ENCODE peak calls at places on chromosomes 7 and 10, in six cellular contexts. One of them, this sample, is unnamed.
A peak's percentile ranks its signal among the peaks of the same experiment; 100 is the strongest.

GRCh38 chr10:86344714-86345161 is 21.9 kb downstream of the GRID1 start:
- DNase-seq in colonic mucosa: no peak
- DNase-seq in IMR-90: no peak
- DNase-seq in transverse colon: no peak
- DNase-seq in Panc1: no peak
- DNase-seq in brain microvascular endothelial cell: no peak
- DNase-seq in this sample: no peak

GRCh38 chr10:69506834-69507643 is 55.8 kb downstream of the TSPAN15 start:
- DNase-seq in Panc1: no peak
- DNase-seq in IMR-90: no peak
- DNase-seq in colonic mucosa: peak; percentile 45
- DNase-seq in transverse colon: no peak
- DNase-seq in brain microvascular endothelial cell: no peak
- DNase-seq in this sample: no peak

GRCh38 chr7:157077986-157078644 is 60.6 kb upstream of the UBE3C start:
- DNase-seq in Panc1: no peak
- DNase-seq in IMR-90: no peak
- DNase-seq in colonic mucosa: no peak
- DNase-seq in transverse colon: no peak
- DNase-seq in brain microvascular endothelial cell: peak; percentile 6
- DNase-seq in this sample: no peak

GRCh38 chr7:31741852-31742251 is 54.8 kb downstream of the PPP1R17 start:
- DNase-seq in transverse colon: no peak
- DNase-seq in Panc1: no peak
- DNase-seq in brain microvascular endothelial cell: no peak
- DNase-seq in colonic mucosa: no peak
- DNase-seq in IMR-90: no peak
- DNase-seq in this sample: no peak

GRCh38 chr7:128763541-128763940 is 12.1 kb downstream of the OPN1SW start:
- DNase-seq in IMR-90: no peak
- DNase-seq in Panc1: no peak
- DNase-seq in colonic mucosa: no peak
- DNase-seq in transverse colon: no peak
- DNase-seq in brain microvascular endothelial cell: no peak
- DNase-seq in this sample: peak; percentile 77

GRCh38 chr10:4763960-4764428 is 62.0 kb upstream of the AKR1E2 start:
- DNase-seq in brain microvascular endothelial cell: no peak
- DNase-seq in Panc1: peak; percentile 46
- DNase-seq in colonic mucosa: no peak
- DNase-seq in transverse colon: no peak
- DNase-seq in IMR-90: peak; percentile 87
- DNase-seq in this sample: no peak

GRCh38 chr7:2388637-2388954 is 14.8 kb upstream of the CHST12 start:
- DNase-seq in transverse colon: no peak
- DNase-seq in colonic mucosa: no peak
- DNase-seq in Panc1: no peak
- DNase-seq in IMR-90: no peak
- DNase-seq in brain microvascular endothelial cell: no peak
- DNase-seq in this sample: no peak

GRCh38 chr7:99504281-99504602 is 220 bp upstream of the ZKSCAN5 start:
- DNase-seq in Panc1: no peak
- DNase-seq in colonic mucosa: no peak
- DNase-seq in transverse colon: no peak
- DNase-seq in IMR-90: no peak
- DNase-seq in brain microvascular endothelial cell: peak; percentile 98
- DNase-seq in this sample: no peak

GRCh38 chr10:47456096-47456485 is 27.8 kb downstream of the ANXA8 start:
- DNase-seq in transverse colon: no peak
- DNase-seq in IMR-90: no peak
- DNase-seq in brain microvascular endothelial cell: no peak
- DNase-seq in colonic mucosa: no peak
- DNase-seq in Panc1: no peak
- DNase-seq in this sample: no peak

GRCh38 chr7:121294448-121294992 is 34.3 kb upstream of the WNT16 start:
- DNase-seq in Panc1: no peak
- DNase-seq in brain microvascular endothelial cell: no peak
- DNase-seq in colonic mucosa: no peak
- DNase-seq in IMR-90: no peak
- DNase-seq in transverse colon: no peak
- DNase-seq in this sample: no peak

GRCh38 chr7:84336303-84336702 is 141.7 kb upstream of the SEMA3A start:
- DNase-seq in IMR-90: peak; percentile 88
- DNase-seq in transverse colon: no peak
- DNase-seq in colonic mucosa: no peak
- DNase-seq in brain microvascular endothelial cell: peak; percentile 91
- DNase-seq in Panc1: no peak
- DNase-seq in this sample: no peak

GRCh38 chr10:944034-944831 is 12.7 kb upstream of the LARP4B start:
- DNase-seq in IMR-90: peak; percentile 25
- DNase-seq in brain microvascular endothelial cell: peak; percentile 48
- DNase-seq in transverse colon: peak; percentile 53
- DNase-seq in Panc1: no peak
- DNase-seq in colonic mucosa: no peak
- DNase-seq in this sample: peak; percentile 14

GRCh38 chr10:36188461-36188860 is 546.4 kb upstream of the FZD8 start:
- DNase-seq in colonic mucosa: no peak
- DNase-seq in IMR-90: no peak
- DNase-seq in brain microvascular endothelial cell: no peak
- DNase-seq in transverse colon: no peak
- DNase-seq in Panc1: no peak
- DNase-seq in this sample: no peak

GRCh38 chr10:27710009-27710408 is 35.6 kb downstream of the MKX start:
- DNase-seq in transverse colon: no peak
- DNase-seq in IMR-90: no peak
- DNase-seq in Panc1: no peak
- DNase-seq in brain microvascular endothelial cell: no peak
- DNase-seq in colonic mucosa: no peak
- DNase-seq in this sample: no peak

GRCh38 chr10:44950326-44951225 is 9.0 kb upstream of the RASSF4 start:
- DNase-seq in Panc1: no peak
- DNase-seq in brain microvascular endothelial cell: no peak
- DNase-seq in colonic mucosa: peak; percentile 11
- DNase-seq in IMR-90: no peak
- DNase-seq in transverse colon: no peak
- DNase-seq in this sample: no peak

GRCh38 chr7:26480166-26480565 is 188.5 kb downstream of the SNX10 start:
- DNase-seq in Panc1: no peak
- DNase-seq in colonic mucosa: no peak
- DNase-seq in transverse colon: no peak
- DNase-seq in brain microvascular endothelial cell: no peak
- DNase-seq in IMR-90: no peak
- DNase-seq in this sample: no peak

GRCh38 chr10:13117842-13118783 is 18.1 kb downstream of the OPTN start:
- DNase-seq in Panc1: no peak
- DNase-seq in transverse colon: no peak
- DNase-seq in brain microvascular endothelial cell: no peak
- DNase-seq in colonic mucosa: no peak
- DNase-seq in IMR-90: no peak
- DNase-seq in this sample: no peak

GRCh38 chr10:83229991-83230390 is 909.3 kb upstream of the GHITM start:
- DNase-seq in transverse colon: no peak
- DNase-seq in IMR-90: no peak
- DNase-seq in brain microvascular endothelial cell: no peak
- DNase-seq in Panc1: no peak
- DNase-seq in colonic mucosa: no peak
- DNase-seq in this sample: no peak

DNA sequence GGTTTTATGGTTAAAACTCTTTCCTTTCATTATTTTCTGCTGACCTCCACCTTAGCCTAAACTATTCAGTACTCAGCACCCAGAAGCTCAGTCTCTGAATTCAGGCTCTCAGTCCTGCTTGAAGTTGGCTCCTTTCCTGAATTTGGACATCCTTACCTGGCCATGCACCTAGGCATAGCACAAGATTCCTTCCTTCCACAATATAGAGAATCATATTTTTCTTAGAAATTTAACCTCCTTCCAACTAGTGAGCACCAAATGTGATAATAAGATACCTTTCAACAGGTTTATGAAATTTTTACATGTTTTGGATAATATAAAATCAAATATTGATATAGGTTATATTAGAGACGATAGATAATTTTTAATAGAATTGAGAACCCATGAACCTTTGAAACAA is 905.6 kb upstream of the GHITM start:
- DNase-seq in brain microvascular endothelial cell: no peak
- DNase-seq in Panc1: no peak
- DNase-seq in IMR-90: no peak
- DNase-seq in colonic mucosa: no peak
- DNase-seq in transverse colon: no peak
- DNase-seq in this sample: no peak
- H3K36me3 ChIP-seq in brain microvascular endothelial cell: no peaks in the 10 kb centered on the region
- H3K36me3 ChIP-seq in Panc1: no peaks in the 10 kb centered on the region
- H3K36me3 ChIP-seq in IMR-90: no peaks in the 10 kb centered on the region
- H3K36me3 ChIP-seq in colonic mucosa: no peaks in the 10 kb centered on the region
- H3K36me3 ChIP-seq in transverse colon: no peaks in the 10 kb centered on the region
- H3K36me3 ChIP-seq in this sample: no peaks in the 10 kb centered on the region

GRCh38 chr10:124992462-124993344 is 50.8 kb downstream of the ZRANB1 start:
- DNase-seq in brain microvascular endothelial cell: peak; percentile 72
- DNase-seq in transverse colon: peak; percentile 54
- DNase-seq in Panc1: peak; percentile 30
- DNase-seq in IMR-90: peak; percentile 63
- DNase-seq in colonic mucosa: peak; percentile 77
- DNase-seq in this sample: peak; percentile 68

GRCh38 chr10:124994573-124995473 is 52.9 kb downstream of the ZRANB1 start:
- DNase-seq in transverse colon: no peak
- DNase-seq in Panc1: no peak
- DNase-seq in IMR-90: no peak
- DNase-seq in brain microvascular endothelial cell: no peak
- DNase-seq in colonic mucosa: no peak
- DNase-seq in this sample: no peak

GRCh38 chr10:124991872-124992271 is 49.9 kb downstream of the ZRANB1 start:
- DNase-seq in brain microvascular endothelial cell: no peak
- DNase-seq in colonic mucosa: no peak
- DNase-seq in IMR-90: no peak
- DNase-seq in Panc1: no peak
- DNase-seq in transverse colon: no peak
- DNase-seq in this sample: no peak

GRCh38 chr10:124993728-124994451 is 52.0 kb downstream of the ZRANB1 start:
- DNase-seq in transverse colon: no peak
- DNase-seq in brain microvascular endothelial cell: no peak
- DNase-seq in IMR-90: no peak
- DNase-seq in Panc1: no peak
- DNase-seq in colonic mucosa: no peak
- DNase-seq in this sample: no peak

DNA sequence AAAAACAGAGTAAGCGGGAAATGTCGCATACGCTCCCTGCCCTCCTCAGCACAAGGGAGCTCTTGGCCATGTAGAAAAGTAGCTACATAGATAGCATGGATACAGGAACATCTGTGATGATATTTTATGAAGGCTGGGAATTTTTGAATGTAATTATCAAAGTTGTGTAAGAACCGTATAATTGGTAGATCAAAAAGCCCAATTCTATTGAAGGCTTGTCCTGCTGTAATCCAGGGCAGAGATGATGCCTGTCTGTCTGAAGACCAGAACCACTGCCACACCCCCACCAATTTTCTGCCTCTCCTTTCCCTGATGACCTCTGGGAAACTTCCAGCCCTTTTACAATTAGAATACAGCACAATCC is 51.4 kb downstream of the ZRANB1 start:
- DNase-seq in colonic mucosa: no peak
- DNase-seq in IMR-90: no peak
- DNase-seq in brain microvascular endothelial cell: no peak
- DNase-seq in transverse colon: no peak
- DNase-seq in Panc1: no peak
- DNase-seq in this sample: no peak
- H3K36me3 ChIP-seq in colonic mucosa: peaks cover 4% of the 10 kb centered on the region
- H3K36me3 ChIP-seq in IMR-90: peaks cover 77% of the 10 kb centered on the region
- H3K36me3 ChIP-seq in brain microvascular endothelial cell: peaks cover 81% of the 10 kb centered on the region
- H3K36me3 ChIP-seq in transverse colon: peaks cover 5% of the 10 kb centered on the region
- H3K36me3 ChIP-seq in Panc1: peaks cover 13% of the 10 kb centered on the region
- H3K36me3 ChIP-seq in this sample: peaks cover 78% of the 10 kb centered on the region

DNA sequence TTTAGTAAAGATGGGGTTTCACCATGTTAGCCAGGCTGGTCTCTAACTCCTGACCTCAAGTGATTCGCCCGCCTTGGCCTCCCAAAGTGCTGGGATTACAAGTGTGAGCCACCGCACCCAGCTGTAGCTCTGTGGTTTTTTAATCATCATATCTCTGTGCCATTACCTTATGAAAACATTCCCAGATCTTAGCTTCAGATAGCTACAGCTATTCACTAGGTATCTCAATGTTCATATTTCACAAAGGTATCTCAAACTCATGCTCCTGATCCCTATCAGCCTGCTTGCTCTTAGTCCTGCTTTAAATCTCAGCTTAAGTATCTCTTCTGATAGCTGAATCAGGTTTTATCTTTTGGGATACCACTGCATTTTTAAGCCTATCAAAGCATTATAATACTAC is 74.8 kb downstream of the CDK13 start:
- DNase-seq in brain microvascular endothelial cell: no peak
- DNase-seq in IMR-90: no peak
- DNase-seq in colonic mucosa: no peak
- DNase-seq in transverse colon: no peak
- DNase-seq in Panc1: no peak
- DNase-seq in this sample: no peak
- H3K36me3 ChIP-seq in brain microvascular endothelial cell: no peaks in the 10 kb centered on the region
- H3K36me3 ChIP-seq in IMR-90: peaks cover 6% of the 10 kb centered on the region
- H3K36me3 ChIP-seq in colonic mucosa: no peaks in the 10 kb centered on the region
- H3K36me3 ChIP-seq in transverse colon: no peaks in the 10 kb centered on the region
- H3K36me3 ChIP-seq in Panc1: no peaks in the 10 kb centered on the region
- H3K36me3 ChIP-seq in this sample: no peaks in the 10 kb centered on the region

GRCh38 chr10:122954731-122955050 is 664 bp upstream of the C10orf88 start:
- DNase-seq in transverse colon: no peak
- DNase-seq in Panc1: no peak
- DNase-seq in brain microvascular endothelial cell: no peak
- DNase-seq in colonic mucosa: peak; percentile 20
- DNase-seq in IMR-90: no peak
- DNase-seq in this sample: no peak

GRCh38 chr10:122953827-122954730 is at the start of gene C10orf88:
- DNase-seq in IMR-90: peak; percentile 99
- DNase-seq in transverse colon: peak; percentile 97
- DNase-seq in Panc1: peak; percentile 97
- DNase-seq in colonic mucosa: peak; percentile 96
- DNase-seq in brain microvascular endothelial cell: peak; percentile 97
- DNase-seq in this sample: peak; percentile 97

GRCh38 chr10:122949296-122949695 is 4.7 kb downstream of the C10orf88 start:
- DNase-seq in IMR-90: peak; percentile 8
- DNase-seq in transverse colon: no peak
- DNase-seq in brain microvascular endothelial cell: no peak
- DNase-seq in colonic mucosa: no peak
- DNase-seq in Panc1: no peak
- DNase-seq in this sample: no peak
- H3K36me3 ChIP-seq in IMR-90: peaks cover 6% of the 10 kb centered on the region
- H3K36me3 ChIP-seq in transverse colon: no peaks in the 10 kb centered on the region
- H3K36me3 ChIP-seq in brain microvascular endothelial cell: peaks cover 20% of the 10 kb centered on the region
- H3K36me3 ChIP-seq in colonic mucosa: no peaks in the 10 kb centered on the region
- H3K36me3 ChIP-seq in Panc1: peaks cover 31% of the 10 kb centered on the region
- H3K36me3 ChIP-seq in this sample: peaks cover 4% of the 10 kb centered on the region

DNA sequence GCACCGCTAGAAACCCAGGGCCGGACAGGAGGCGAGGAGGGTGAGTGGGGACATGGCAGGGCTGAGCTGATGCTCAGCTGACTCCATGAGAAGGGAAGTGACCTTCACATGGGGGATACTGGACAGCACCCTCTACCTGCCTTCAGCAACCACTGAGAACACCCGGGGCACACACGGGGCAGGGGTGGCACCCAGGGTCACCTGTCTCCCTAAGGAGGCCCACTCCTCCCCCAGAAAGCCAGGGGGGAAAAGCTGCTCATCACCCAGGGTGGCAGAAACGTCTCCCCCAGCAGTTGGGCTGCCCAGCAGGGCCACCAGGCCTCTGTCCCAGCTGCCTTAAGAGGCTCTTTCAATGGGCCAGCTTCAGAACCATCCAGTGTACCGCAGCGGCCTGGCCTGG is 159.7 kb downstream of the RNF216 start:
- DNase-seq in Panc1: no peak
- DNase-seq in colonic mucosa: no peak
- DNase-seq in brain microvascular endothelial cell: no peak
- DNase-seq in IMR-90: no peak
- DNase-seq in transverse colon: no peak
- DNase-seq in this sample: no peak
- H3K36me3 ChIP-seq in Panc1: no peaks in the 10 kb centered on the region
- H3K36me3 ChIP-seq in colonic mucosa: no peaks in the 10 kb centered on the region
- H3K36me3 ChIP-seq in brain microvascular endothelial cell: peaks cover 39% of the 10 kb centered on the region
- H3K36me3 ChIP-seq in IMR-90: peaks cover 43% of the 10 kb centered on the region
- H3K36me3 ChIP-seq in transverse colon: no peaks in the 10 kb centered on the region
- H3K36me3 ChIP-seq in this sample: peaks cover 18% of the 10 kb centered on the region